ENCODE peak calls at places on chromosome 11, in eight cellular contexts. J, C, K, I, G, F, L and P are unnamed samples.

GRCh38 chr11:30821438-30821965 is 235.3 kb upstream of the MPPED2 start:
- DNase-seq in F (no peak), I (no peak), C (no peak), L (no peak), G (no peak), J (no peak), K (no peak), P (no peak)

GRCh38 chr11:14748093-14748492 is 104.5 kb downstream of the PDE3B start:
- DNase-seq in J (no peak), F (no peak), K (no peak), C (no peak), I (no peak), L (no peak), G (no peak), P (no peak)

GRCh38 chr11:72569966-72570892 is 104.0 kb downstream of the PDE2A start:
- DNase-seq in F (no peak), G (no peak), C (no peak), I (no peak), J (no peak), L (no peak), K (no peak), P (peak; percentile 60)

GRCh38 chr11:7577883-7578242 is 64.1 kb downstream of the PPFIBP2 start:
- DNase-seq in I (no peak), G (no peak), L (no peak), F (no peak), J (no peak), K (no peak), C (no peak), P (no peak)

GRCh38 chr11:34997872-34998548 is 81.6 kb downstream of the PDHX start:
- DNase-seq in C (no peak), J (no peak), L (no peak), I (no peak), G (no peak), F (no peak), K (no peak), P (no peak)

GRCh38 chr11:104442320-104442719 is 278.4 kb upstream of the PDGFD start:
- DNase-seq in F (no peak), L (no peak), K (no peak), J (no peak), C (no peak), G (no peak), I (no peak), P (no peak)

GRCh38 chr11:94873910-94874575 is 99.3 kb downstream of the CWC15 start:
- DNase-seq in J (no peak), K (no peak), I (no peak), C (no peak), L (no peak), F (no peak), G (no peak), P (no peak)

GRCh38 chr11:36034572-36035331 is 90.9 kb downstream of the LDLRAD3 start:
- DNase-seq in L (no peak), I (no peak), C (no peak), J (no peak), F (no peak), K (no peak), G (peak; percentile 66), P (peak; percentile 61)

GRCh38 chr11:19759389-19759788 is 46.8 kb downstream of the NAV2 start:
- DNase-seq in C (no peak), L (no peak), K (no peak), J (no peak), I (no peak), G (no peak), F (no peak), P (no peak)

GRCh38 chr11:118153976-118154375 is 1.4 kb upstream of the SCN4B start:
- DNase-seq in C (no peak), F (no peak), K (no peak), I (no peak), J (no peak), L (no peak), G (no peak), P (no peak)
- H3K27me3 ChIP-seq in C (peaks cover 12% of the 10 kb centered on the region), F (no peaks in the 10 kb centered on the region), K (no peaks in the 10 kb centered on the region), I (peaks cover 62% of the 10 kb centered on the region), J (peaks cover 52% of the 10 kb centered on the region), L (peaks cover 20% of the 10 kb centered on the region), G (peaks cover 72% of the 10 kb centered on the region), P (peaks cover 96% of the 10 kb centered on the region)

GRCh38 chr11:69928124-69928523 is 108.9 kb upstream of the FGF3 start:
- DNase-seq in G (no peak), F (no peak), I (peak; percentile 50), L (no peak), C (no peak), J (peak; percentile 43), K (no peak), P (no peak)

GRCh38 chr11:69931060-69931910 is 112.1 kb upstream of the FGF3 start:
- DNase-seq in C (no peak), J (peak; percentile 27), L (no peak), I (peak; percentile 51), K (no peak), F (no peak), G (no peak), P (no peak)

GRCh38 chr11:69931994-69932910 is 113.0 kb upstream of the FGF3 start:
- DNase-seq in C (no peak), F (no peak), I (peak; percentile 49), G (no peak), J (peak; percentile 40), L (no peak), K (no peak), P (no peak)

GRCh38 chr11:69926376-69927050 is 107.3 kb upstream of the FGF3 start:
- DNase-seq in J (peak; percentile 29), C (no peak), F (no peak), I (peak; percentile 35), L (no peak), K (no peak), G (no peak), P (no peak)

DNA sequence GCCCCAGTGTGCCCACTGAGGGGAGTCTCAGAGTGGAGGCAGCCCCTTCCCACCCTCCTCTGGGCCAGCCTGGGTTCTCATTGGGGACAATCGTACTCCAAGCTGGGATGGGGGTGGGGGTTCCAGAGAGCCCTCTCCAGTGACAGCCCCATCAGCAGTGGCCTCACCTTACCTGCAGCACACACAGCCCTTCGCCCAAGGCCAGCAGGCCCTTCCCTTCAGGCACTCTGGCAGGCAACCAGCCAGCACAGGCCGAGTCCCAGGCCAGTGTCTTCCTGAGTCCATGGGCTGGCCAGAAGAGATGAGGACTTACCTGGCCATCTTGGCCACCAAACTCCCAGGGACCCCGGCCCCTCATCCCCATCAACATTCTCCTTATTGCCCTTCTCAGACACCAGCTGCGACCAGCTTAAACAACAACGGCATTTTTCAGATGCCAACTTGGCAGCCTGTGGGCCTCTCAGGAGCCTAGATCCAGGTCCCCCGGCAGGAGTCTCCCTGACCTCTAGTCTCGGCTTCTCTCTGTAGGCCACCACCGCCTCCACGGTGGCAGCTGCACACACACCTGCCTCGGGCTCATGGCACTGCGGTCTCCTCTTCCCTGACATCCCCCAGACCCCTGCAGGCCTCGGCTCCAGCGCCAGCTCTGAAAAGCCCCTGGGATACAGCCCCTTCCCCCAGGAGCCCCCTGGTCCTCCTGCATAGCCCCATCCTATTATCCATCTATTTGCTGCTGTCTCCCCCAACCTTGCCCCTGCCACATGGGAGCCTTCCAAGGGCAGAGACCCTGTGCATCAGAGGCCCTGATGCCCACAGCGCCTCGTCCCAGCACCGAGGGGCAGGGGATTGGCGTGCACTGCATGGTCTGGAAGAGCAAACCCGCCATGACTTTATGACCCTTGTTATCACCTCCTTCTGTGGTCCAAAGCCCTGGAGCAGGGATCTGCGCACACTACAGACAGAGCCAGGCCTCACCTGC is 111.2 kb upstream of the FGF3 start:
- DNase-seq in J (peak; percentile 52), F (no peak), K (no peak), L (no peak), C (no peak), G (no peak), I (peak; percentile 60), P (no peak)
- H3K27me3 ChIP-seq in J (peaks cover 13% of the 10 kb centered on the region), F (no peaks in the 10 kb centered on the region), K (no peaks in the 10 kb centered on the region), L (no peaks in the 10 kb centered on the region), C (peaks cover 49% of the 10 kb centered on the region), G (peaks cover 14% of the 10 kb centered on the region), I (peaks cover 3% of the 10 kb centered on the region), P (peaks cover 29% of the 10 kb centered on the region)

GRCh38 chr11:75439495-75440120 is 6.6 kb upstream of the KLHL35 start:
- DNase-seq in F (no peak), L (no peak), I (no peak), G (no peak), K (no peak), J (no peak), C (no peak), P (no peak)

GRCh38 chr11:75443043-75443442 is 10.0 kb upstream of the KLHL35 start:
- DNase-seq in I (no peak), F (no peak), C (no peak), G (no peak), J (no peak), L (no peak), K (no peak), P (no peak)

GRCh38 chr11:75440960-75441803 is 8.2 kb upstream of the KLHL35 start:
- DNase-seq in K (no peak), J (no peak), L (no peak), C (no peak), I (no peak), F (no peak), G (no peak), P (no peak)

GRCh38 chr11:75441804-75442132 is 8.8 kb upstream of the KLHL35 start:
- DNase-seq in J (no peak), I (no peak), C (no peak), G (no peak), F (no peak), K (no peak), L (no peak), P (no peak)

DNA sequence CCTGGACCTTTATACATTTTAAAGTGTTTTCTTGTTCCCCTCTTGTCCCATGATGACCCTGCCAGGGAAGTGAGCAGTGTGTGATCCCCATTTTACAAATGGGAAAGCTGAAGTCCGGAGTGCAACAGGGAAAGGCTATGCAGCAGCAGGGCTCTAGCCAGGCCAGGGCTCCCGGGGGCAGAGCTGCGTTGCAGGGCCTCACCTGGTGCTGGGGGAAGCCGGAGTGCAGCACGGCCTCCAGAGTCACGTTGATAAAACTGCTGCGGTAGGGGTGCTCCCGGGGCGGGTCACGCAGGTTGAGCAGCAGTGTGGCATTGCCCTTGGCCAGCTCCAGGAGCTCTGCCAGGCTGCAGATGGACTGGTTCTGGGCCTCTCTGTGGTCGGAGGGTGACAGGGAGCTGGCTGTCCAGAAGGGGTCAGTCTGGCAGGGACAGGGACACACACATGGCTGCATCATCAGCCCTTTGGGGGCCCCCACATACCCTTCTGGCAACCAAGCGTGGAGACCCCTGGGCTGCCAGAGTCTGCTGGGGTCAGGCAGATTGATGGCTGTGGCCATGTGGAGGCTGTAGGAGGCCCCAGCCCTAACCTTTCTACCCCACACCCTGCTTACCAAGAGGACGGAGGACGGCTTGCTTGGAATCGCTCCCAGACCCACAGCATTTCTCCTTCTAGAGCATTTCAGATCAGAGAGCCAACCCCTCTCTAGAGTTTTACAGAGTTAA is 9.3 kb upstream of the KLHL35 start:
- DNase-seq in F (no peak), J (no peak), C (no peak), G (no peak), K (no peak), I (no peak), L (no peak), P (no peak)
- H3K27me3 ChIP-seq in F (no peaks in the 10 kb centered on the region), J (no peaks in the 10 kb centered on the region), C (no peaks in the 10 kb centered on the region), G (no peaks in the 10 kb centered on the region), K (no peaks in the 10 kb centered on the region), I (no peaks in the 10 kb centered on the region), L (no peaks in the 10 kb centered on the region), P (peaks cover 3% of the 10 kb centered on the region)

DNA sequence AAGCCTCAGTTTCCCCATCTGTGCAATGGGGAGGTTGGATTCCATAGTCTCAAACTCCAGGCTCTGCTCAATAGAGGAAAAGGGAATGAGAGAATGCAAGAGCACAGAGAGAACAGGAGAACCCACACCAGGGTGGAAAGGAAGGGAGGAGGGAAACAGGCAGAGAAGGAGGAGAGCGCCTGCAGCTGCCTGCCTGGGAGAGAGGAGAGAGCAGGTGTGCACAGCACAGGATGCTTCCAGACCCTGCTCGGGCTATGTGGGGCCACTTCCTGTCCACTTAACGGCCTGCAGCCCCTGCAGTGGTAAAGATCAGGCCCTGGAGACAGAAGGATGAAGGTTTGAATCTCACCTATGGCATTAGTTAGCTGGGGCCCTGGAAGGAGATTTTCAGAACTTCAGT is 12.3 kb downstream of the LRRC32 start:
- DNase-seq in F (no peak), K (no peak), L (no peak), I (peak; percentile 40), C (no peak), J (no peak), G (no peak), P (no peak)
- H3K27me3 ChIP-seq in F (no peaks in the 10 kb centered on the region), K (no peaks in the 10 kb centered on the region), L (no peaks in the 10 kb centered on the region), I (no peaks in the 10 kb centered on the region), C (no peaks in the 10 kb centered on the region), J (no peaks in the 10 kb centered on the region), G (no peaks in the 10 kb centered on the region), P (peaks cover 11% of the 10 kb centered on the region)